ENCODE peak calls at places on chromosomes 7 and 10, in six cellular contexts. M is thyroid gland, C is stomach, Q is heart left ventricle, P is gastrocnemius medialis, Y is upper lobe of left lung. J is an unnamed sample.

GRCh38 chr7:24830440-24831050 is 73.3 kb upstream of the GSDME start:
- DNase-seq in P (no peak), Q (no peak), C (no peak), M (no peak), Y (no peak), J (no peak)

GRCh38 chr7:30894866-30895408 is 16.7 kb upstream of the AQP1 start:
- DNase-seq in Q (no peak), Y (no peak), C (no peak), M (no peak), P (no peak), J (no peak)

GRCh38 chr10:59692113-59692512 is 17.5 kb downstream of the SLC16A9 start:
- DNase-seq in C (no peak), P (no peak), Q (no peak), Y (no peak), M (no peak), J (no peak)

GRCh38 chr10:14259696-14260595 is 70.8 kb downstream of the FRMD4A start:
- DNase-seq in Q (no peak), P (peak; percentile 15), Y (no peak), M (no peak), C (no peak), J (peak; percentile 16)

GRCh38 chr10:13412894-13413293 is 64.8 kb upstream of the SEPHS1 start:
- DNase-seq in P (no peak), Y (no peak), M (no peak), C (no peak), Q (no peak), J (no peak)

GRCh38 chr10:98272690-98273453 is 4.9 kb upstream of the LOXL4 start:
- DNase-seq in Y (no peak), C (no peak), Q (no peak), P (no peak), M (peak; percentile 50), J (no peak)

GRCh38 chr7:117912421-117912820 is 39.2 kb upstream of the CTTNBP2 start:
- DNase-seq in Q (no peak), Y (no peak), M (no peak), C (no peak), P (no peak), J (no peak)

GRCh38 chr7:8442814-8443304 is 9.4 kb downstream of the NXPH1 start:
- DNase-seq in Q (peak; percentile 54), M (peak; percentile 51), C (peak; percentile 48), Y (peak; percentile 45), P (no peak), J (peak; percentile 69)

GRCh38 chr7:117479480-117480224 is at the start of gene CFTR:
- DNase-seq in C (peak; percentile 29), M (peak; percentile 24), P (no peak), Y (peak; percentile 78), Q (peak; percentile 16), J (peak; percentile 68)

GRCh38 chr10:7410800-7411670 is at the start of gene SFMBT2:
- DNase-seq in Y (peak; percentile 40), Q (peak; percentile 78), C (peak; percentile 51), M (peak; percentile 74), P (peak; percentile 52), J (peak; percentile 57)
- TF ChIP-seq POLR2A in Y (no peak), Q (no peak), C (no peak), M (no peak), P (peak; percentile 53), J (no peak)

DNA sequence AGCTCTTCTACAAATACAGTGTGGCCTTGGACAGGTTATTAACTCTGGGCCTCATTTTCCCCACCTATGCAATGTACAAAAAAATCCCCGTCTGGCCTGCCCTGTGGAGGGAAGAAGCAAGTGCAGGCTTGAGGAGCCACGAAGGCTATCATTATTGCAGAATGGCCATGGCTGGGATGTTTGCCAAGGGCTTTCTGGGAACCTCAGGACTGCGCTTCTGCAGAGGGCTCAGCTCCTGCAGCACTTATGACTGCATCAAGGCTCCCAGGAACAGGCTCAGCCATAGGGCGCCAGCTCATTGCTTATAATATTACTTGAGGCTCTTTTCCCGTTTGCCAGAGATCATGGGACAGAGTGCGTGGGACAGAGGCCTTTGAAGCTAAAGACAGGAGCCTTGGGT is 20.5 kb upstream of the C10orf105 start:
- DNase-seq in Y (peak; percentile 67), M (peak; percentile 72), Q (peak; percentile 76), P (no peak), C (no peak), J (peak; percentile 64)
- TF ChIP-seq CTCF in Y (no peak), M (no peak), Q (no peak), P (no peak), C (no peak), J (no peak)

DNA sequence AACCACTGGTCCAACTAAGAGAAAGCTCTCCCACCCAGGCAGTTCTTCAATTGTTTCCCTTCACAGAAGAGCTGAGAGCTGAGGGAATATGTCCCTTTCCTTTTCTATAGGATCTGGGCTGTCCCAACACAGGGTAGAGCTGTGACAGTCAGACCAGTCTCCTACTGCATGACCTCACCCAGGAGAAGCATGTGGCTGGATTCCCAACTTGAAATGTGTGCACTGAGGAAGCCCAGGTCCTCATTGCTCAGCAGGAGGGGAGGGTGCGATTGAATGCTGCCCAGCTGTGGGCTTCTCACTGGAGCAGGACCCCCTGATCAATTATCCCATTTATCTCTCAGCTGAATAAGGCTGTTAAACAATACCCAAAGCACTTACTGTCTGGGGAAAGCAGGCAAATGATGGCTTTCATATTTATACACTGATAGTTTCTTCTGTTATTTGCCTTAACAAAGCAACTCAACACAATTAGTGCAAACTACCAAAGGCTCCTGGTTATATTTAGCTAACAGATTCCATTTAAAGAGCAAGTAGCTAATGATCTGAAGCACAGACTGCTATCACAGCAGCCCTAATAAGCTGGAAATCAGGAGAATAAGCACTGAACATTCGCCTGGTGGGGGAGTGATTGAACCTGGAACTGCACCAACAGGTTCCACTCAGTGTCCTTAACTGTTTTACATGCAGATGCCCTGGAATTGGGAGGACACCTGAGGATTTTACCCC is 508.8 kb downstream of the CCSER2 start:
- DNase-seq in P (no peak), M (no peak), Q (peak; percentile 58), C (no peak), Y (no peak), J (no peak)
- H3K27ac ChIP-seq in P (no peak overlapping the region), M (no peak overlapping the region), Q (peak overlapping the region; percentile 27), C (no peak overlapping the region), Y (no peak overlapping the region), J (no peak overlapping the region)

DNA sequence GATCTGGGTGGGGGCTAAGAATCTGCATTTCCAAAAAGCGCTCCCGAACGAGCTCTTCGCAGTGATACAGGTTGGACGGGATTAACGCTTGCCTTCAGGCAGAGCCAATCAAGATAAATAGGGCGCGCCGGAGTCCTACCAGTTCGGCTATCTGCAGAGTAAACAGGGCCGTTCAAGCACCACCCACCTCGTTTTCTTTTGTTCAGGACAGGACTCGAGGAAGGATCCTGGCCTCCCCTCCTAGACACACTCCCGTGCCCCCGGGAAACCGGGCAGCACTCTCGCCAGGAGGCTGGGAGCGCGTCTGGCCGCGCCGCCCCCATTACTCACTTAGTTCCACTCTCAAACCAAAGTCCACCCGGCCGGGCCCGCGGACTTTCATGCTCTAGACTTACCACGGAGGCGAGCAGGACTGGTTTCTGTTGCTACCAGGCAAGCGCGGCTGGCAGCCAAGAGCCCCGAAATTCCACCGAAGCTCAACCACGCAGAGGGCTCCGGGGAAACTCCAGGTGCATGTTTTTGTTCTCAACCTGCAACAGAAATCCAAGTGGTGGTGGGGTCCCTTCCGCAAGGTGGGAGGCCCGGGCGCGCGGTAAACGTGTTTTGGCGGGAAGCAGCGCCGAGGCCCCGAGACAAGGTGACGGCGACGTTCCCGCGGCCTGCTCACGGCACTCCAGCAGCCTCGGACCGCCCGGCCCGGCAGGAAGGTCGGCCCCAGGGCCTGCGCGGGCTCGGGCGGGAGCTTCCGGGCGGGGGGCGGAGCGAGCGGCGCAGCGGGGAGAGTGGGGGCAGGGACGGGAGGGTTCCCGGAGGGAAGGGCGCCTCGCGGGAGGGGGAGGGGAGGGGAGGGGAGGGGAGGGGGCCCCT is 12.7 kb downstream of the HNRNPF start:
- DNase-seq in P (peak; percentile 61), Y (peak; percentile 85), Q (peak; percentile 88), M (peak; percentile 82), C (peak; percentile 86), J (peak; percentile 77)
- TF ChIP-seq POLR2A in P (no peak), Y (peak; percentile 6), Q (no peak), M (no peak), C (no peak), J (peak; percentile 22)

DNA sequence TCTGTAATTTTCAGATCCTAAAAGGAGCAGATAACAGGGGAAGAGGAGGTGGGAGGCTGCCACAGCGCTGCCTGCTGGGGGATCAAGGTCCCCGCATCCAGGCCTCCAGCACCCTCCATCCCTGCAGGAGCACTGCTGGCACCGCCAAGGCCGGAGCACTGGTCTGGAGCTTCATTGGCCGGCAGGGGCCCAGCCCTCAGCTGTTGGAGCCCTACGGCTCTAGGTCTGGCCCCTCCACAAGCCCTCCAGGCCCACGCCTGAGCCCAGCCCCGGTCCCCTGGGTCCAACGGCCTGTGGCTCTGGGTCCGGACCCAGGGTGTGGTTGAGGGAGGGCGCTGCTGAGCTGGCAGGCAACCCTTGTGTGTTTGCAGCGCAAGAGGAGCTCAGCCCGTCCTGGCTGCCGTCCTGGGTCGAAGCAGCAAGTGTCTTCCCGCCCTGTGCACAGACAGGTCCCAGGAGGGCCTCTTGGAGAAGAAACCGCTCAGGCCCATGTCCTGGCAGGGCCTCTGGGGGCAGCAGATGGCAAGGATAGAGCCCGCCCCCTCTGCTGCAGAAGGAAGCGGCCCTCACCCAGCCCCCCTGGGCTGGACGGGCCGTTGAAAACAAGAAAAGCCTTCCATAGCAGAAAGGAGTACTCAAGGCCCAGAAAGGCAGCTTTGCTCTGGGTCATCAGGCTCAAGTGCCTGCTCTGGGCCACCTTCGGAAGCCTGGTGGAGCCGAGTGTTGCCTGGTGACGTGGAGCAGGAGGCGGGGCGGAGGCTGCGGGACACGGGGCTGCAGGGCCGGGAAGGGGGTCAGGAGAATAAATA is 54.3 kb upstream of the TNRC18 start:
- DNase-seq in P (no peak), C (no peak), M (peak; percentile 78), Q (peak; percentile 62), Y (peak; percentile 44), J (no peak)
- TF ChIP-seq CTCF in P (no peak), C (no peak), M (no peak), Q (peak; percentile 23), Y (peak; percentile 39), J (no peak)